ENCODE peak calls at places on chromosomes 2 and 18, in six cellular contexts. Q is K562, J is HCT116, F is HepG2, M is H1, L is NT2/D1. Y is an unnamed sample.

GRCh38 chr2:101341421-101341820 is 32.9 kb upstream of the RNF149 start:
- DNase-seq in F (no peak), L (no peak), Q (peak), M (no peak), J (no peak), Y (no peak)

GRCh38 chr2:12931211-12931844 is 214.6 kb downstream of the TRIB2 start:
- DNase-seq in L (no peak), M (no peak), J (peak), F (peak), Q (peak), Y (no peak)

GRCh38 chr18:48475635-48476549 is 62.9 kb upstream of the CTIF start:
- DNase-seq in J (peak), F (peak), L (peak), M (peak), Q (peak), Y (peak)

GRCh38 chr2:120738786-120739771 is 3.4 kb downstream of the GLI2 start:
- DNase-seq in F (no peak), Q (no peak), L (no peak), M (no peak), J (no peak), Y (no peak)

GRCh38 chr18:13179566-13180113 is 38.9 kb upstream of the LDLRAD4 start:
- DNase-seq in L (no peak), Q (no peak), M (no peak), F (peak), J (no peak), Y (no peak)

GRCh38 chr2:238267884-238268680 is 20.3 kb downstream of the PER2 start:
- DNase-seq in J (no peak), L (no peak), M (no peak), Q (no peak), F (no peak), Y (no peak)

GRCh38 chr18:79771446-79772107 is 26.2 kb upstream of the KCNG2 start:
- DNase-seq in Q (no peak), L (no peak), F (no peak), M (no peak), J (no peak), Y (no peak)

GRCh38 chr2:62142054-62142453 is 53.9 kb upstream of the B3GNT2 start:
- DNase-seq in J (no peak), M (no peak), L (no peak), Q (no peak), F (no peak), Y (peak)

GRCh38 chr18:74654637-74655036 is 57.0 kb downstream of the ZNF407 start:
- DNase-seq in Q (no peak), L (no peak), F (no peak), J (no peak), M (no peak), Y (no peak)

GRCh38 chr2:212294816-212295215 is 243.8 kb downstream of the ERBB4 start:
- DNase-seq in Q (no peak), F (no peak), M (no peak), J (no peak), L (no peak), Y (no peak)

GRCh38 chr2:60533114-60534033 is 20.1 kb downstream of the BCL11A start:
- DNase-seq in F (peak), M (no peak), J (no peak), L (no peak), Q (no peak), Y (no peak)

GRCh38 chr18:53797998-53798397 is 426.5 kb downstream of the MBD2 start:
- DNase-seq in F (no peak), Q (no peak), M (no peak), L (no peak), J (no peak), Y (no peak)

GRCh38 chr2:150698016-150698661 is 210.7 kb upstream of the RND3 start:
- DNase-seq in J (no peak), L (no peak), F (no peak), Q (no peak), M (no peak), Y (no peak)
- TF ChIP-seq ZNF274 in J (no peak), L (no peak), F (no peak), Q (no peak), M (no peak), Y (no peak)

DNA sequence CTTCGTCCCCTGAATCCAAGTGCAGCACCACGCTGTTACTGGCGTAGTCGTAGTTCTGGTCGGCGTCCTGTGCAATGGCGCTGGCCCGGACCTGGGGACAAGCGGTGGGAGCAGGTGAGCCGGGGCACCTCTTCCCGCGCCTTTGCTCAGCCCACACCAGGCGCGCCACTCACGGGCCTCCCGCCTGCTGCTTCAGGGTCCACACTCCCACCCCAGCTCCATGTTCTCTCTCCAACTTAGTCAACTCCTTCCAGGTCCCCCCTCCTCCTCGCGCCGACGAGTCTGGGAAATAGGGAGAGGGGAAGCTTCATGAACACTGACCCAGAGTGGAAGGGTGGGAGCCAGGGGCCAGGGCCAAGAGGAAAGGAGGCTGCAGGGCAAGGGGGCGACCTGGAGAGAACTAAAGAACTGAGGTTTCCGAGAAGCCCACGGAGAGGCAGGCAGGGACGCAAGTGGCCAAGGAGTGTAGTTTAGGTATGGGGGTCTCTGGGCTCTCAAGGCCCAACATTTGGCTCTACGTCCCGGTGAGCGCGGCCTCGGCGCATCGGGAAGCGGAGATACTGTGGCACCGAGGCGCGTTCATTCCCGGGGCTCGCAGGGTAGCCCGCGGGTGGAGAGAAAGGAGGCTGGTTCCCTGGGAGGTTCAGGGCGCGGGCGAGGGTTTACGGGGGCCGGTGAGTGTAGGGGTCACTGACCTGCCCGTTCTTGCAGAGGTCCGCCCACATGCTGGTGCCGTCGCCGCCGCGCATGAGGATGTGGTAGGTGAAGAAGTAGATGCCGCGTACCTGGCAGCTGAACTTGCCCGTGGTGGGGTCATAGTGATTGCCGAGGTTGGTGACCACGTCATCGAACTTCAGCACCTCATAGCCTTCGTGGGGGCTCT is 1.4 kb downstream of the C1QL2 start:
- DNase-seq in J (no peak), Q (no peak), M (no peak), F (no peak), L (no peak), Y (no peak)
- TF ChIP-seq ZNF274 in J (no peak), Q (no peak), M (no peak), F (no peak), L (no peak), Y (no peak)

DNA sequence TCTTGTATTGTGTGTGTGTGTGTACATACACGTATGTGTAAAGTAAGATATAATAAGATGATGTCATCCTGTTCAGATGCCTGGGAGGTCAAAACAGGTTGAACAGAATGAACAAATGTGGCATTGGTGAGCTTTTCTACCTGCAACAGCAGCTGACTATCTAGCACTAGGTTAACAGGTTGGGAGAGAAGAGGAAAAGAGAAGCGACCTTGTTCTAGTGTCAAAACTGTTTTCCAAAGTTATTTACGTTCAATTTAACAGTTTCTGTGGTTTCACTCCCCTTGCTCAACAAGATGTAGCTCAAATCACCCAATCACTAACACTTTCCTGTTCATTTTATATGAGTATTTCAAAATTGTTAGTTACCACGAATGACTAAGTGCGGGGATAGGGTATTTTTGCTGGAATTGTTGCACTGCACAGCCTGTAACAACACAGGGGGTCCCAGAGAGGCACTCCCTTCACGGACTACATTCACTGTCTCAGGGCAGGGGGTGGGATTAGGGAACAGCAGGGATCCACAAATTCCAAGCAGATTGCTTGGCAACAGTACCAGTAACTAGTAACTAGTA is 67.5 kb upstream of the DTNB start:
- DNase-seq in L (peak), M (no peak), Q (no peak), F (no peak), J (no peak), Y (no peak)
- TF ChIP-seq ZNF274 in L (no peak), M (no peak), Q (no peak), F (no peak), J (no peak), Y (no peak)

DNA sequence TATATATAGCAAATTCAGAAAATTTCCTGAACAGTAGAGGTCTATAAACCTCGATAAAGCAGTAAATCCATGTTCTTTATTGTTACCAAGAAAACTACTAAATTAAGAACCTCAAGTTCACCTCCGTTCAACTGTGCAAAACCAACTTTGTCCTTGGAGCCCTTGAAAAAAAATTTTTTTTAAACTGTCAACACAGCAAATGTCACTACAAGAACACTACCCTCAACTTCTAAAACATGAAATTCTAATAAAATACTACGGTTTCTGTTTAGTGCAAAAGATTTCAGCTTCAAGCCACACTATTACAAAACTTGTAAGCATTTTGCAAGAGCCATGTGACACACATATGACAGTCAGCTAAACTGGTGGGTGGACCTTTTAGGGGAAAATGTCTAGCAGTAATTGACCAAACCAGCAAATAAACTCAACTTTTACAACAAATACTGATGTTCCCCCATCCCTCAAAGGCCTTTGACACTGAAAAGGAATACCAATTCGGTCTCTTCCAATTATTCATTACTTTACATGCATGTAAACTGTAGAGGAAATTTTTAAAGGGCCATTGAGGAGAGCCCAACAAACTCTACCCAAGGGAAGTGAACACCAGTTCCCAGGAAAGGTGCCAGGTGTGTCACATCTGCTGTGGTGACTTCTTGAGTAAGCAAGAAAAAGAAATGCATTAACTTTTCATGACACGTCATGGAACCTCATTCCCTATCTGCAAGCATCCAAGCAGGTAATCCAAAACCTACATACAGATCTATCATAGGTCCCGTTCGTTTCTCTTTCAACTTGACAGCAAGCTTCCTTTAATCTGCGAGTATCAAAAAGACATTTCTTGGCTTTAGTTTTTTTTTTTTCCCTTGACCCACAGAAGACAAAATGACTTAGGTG is 1.4 kb downstream of the RAB1A start:
- DNase-seq in L (no peak), F (no peak), M (no peak), J (no peak), Q (no peak), Y (no peak)
- TF ChIP-seq ZNF274 in L (no peak), F (no peak), M (no peak), J (no peak), Q (no peak), Y (no peak)

DNA sequence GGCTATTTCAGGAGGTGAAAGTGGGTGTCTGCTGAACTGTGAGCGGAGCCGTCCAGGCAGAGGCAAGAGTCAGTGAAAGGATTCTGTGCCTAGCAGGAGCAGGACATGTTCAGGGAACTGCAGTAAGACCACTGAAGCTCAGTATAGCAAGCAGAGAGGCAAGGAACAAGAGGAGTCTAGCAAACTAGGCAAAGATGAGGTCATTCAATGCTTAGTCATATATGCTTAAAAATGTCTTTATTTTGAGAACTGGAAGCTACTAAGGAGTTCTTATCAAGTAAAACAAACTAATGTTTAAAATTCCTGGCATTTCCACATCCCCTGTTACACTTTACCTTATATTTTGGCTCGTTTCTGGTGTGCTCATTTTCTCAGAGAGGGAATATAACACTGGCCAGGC is 913.5 kb downstream of the CBLN2 start:
- DNase-seq in Q (no peak), L (no peak), M (no peak), F (no peak), J (no peak), Y (no peak)
- TF ChIP-seq ZNF274 in Q (no peak), L (no peak), M (no peak), F (no peak), J (no peak), Y (no peak)

DNA sequence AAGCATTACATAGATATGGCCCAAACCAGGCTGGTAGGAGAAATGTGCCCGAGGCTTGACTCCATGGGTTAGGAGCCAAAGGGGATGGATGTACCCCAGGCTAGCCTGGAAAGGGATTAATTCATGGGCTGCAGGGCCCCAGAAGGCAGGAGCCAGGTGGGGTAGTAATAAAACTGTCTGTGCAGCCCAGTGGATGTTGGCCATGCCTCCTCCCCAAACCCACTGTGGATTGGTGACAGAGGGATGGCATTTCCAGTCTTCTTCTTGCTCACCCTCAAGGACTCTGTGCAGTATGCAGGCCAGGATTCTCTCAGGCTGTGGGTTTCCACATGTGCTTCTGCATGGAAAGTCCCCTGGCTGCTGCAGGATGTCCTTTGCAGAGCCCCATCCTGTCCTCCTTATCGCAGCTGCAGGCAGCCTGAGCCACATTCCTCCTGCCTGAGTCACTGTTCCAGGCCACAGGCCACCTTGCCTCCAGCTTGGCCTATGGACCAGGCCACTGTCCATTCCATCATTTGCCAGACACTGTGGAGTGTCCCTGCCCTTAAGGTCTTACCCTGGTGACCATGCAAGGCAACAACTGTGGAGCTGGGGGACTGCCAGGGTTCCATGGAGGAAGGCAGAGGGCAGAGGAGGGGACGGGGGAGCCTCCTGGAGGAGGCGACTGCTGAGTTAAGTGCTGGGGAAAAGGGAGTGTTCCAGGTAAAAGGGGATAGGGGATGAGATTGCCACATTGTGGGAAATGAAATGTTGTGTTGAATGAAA is 38.9 kb downstream of the INO80C start:
- DNase-seq in Q (peak), L (peak), M (peak), J (peak), F (peak), Y (peak)
- TF ChIP-seq ZNF274 in Q (no peak), L (no peak), M (no peak), J (no peak), F (peak), Y (no peak)

GRCh38 chr2:72130671-72131360 is 16.8 kb downstream of the CYP26B1 start:
- DNase-seq in M (no peak), J (no peak), F (no peak), L (no peak), Q (no peak), Y (no peak)
- TF ChIP-seq ZNF274 in M (no peak), J (no peak), F (no peak), L (no peak), Q (no peak), Y (no peak)

GRCh38 chr2:45291283-45291682 is 282.0 kb upstream of the SIX2 start:
- DNase-seq in L (no peak), Q (no peak), F (no peak), M (no peak), J (no peak), Y (no peak)
- TF ChIP-seq ZNF274 in L (no peak), Q (no peak), F (no peak), M (no peak), J (no peak), Y (no peak)

GRCh38 chr2:217366996-217367395 is 507.1 kb upstream of the TNP1 start:
- DNase-seq in M (no peak), Q (no peak), F (no peak), L (no peak), J (no peak), Y (no peak)

GRCh38 chr2:217367464-217367863 is 507.6 kb upstream of the TNP1 start:
- DNase-seq in Q (no peak), F (no peak), L (no peak), M (no peak), J (no peak), Y (no peak)

GRCh38 chr2:217372794-217373193 is 512.9 kb upstream of the TNP1 start:
- DNase-seq in Q (no peak), J (no peak), F (no peak), M (no peak), L (no peak), Y (no peak)

GRCh38 chr2:217371681-217372297 is 511.9 kb upstream of the TNP1 start:
- DNase-seq in Q (no peak), J (no peak), L (no peak), F (peak), M (no peak), Y (no peak)

DNA sequence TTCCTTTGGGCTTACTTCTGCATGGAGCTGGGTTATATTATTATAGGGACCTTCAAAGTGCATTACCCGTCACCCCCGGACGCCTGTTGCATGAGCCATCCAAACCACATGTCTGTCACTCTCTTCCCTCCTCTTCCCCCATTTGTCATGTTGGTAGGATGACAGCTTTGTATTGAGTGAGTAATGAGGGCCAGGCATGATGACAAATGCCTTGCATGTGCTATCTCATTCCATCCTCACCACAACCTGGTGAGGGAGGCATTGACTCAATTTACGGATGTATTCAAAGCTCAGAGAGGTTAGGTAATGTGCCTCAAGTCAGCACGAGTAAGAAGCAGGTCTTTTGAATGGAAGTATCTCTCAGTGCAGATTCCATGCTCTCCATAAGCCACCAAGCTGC is 510.5 kb upstream of the TNP1 start:
- DNase-seq in Q (peak), J (peak), L (no peak), M (no peak), F (peak), Y (no peak)
- TF ChIP-seq ZNF274 in Q (no peak), J (no peak), L (no peak), M (no peak), F (no peak), Y (no peak)

Y was measured in GM12878.